ENCODE peak calls at places on chromosomes 16 and 17, in seven cellular contexts. O is 8988T; G is right atrium auricular region; B is aorta; N is IMR-90; Q is stimulated activated CD4-positive, alpha-beta T cell treated with anti-CD3 and anti-CD28 coated beads, Interleukin-12 subunit alpha, Interleukin-12 subunit beta, amount 100 ng/mL, for 4 hours; H is astrocyte of the cerebellum. A is an unnamed sample.

GRCh38 chr17:75240394-75241142 is 20.8 kb downstream of the GGA3 start:
- DNase-seq in Q (peak), N (peak), H (no peak), O (peak), G (no peak), B (no peak), A (peak)

GRCh38 chr16:51592013-51592501 is 441.0 kb upstream of the SALL1 start:
- DNase-seq in Q (no peak), G (no peak), N (no peak), H (no peak), O (no peak), B (no peak), A (no peak)

GRCh38 chr17:64225410-64225809 is 37.6 kb downstream of the TEX2 start:
- DNase-seq in Q (no peak), G (no peak), B (no peak), H (no peak), N (no peak), O (no peak), A (no peak)

GRCh38 chr17:67421869-67422273 is 44.8 kb downstream of the PITPNC1 start:
- DNase-seq in B (no peak), Q (no peak), G (no peak), H (peak), O (peak), N (peak), A (no peak)

GRCh38 chr16:3819741-3820724 is 60.5 kb downstream of the CREBBP start:
- DNase-seq in B (no peak), H (peak), G (no peak), O (peak), Q (no peak), N (peak), A (no peak)

GRCh38 chr16:19085679-19086200 is 18.3 kb downstream of the COQ7 start:
- DNase-seq in N (no peak), H (no peak), B (no peak), O (no peak), Q (no peak), G (no peak), A (peak)

GRCh38 chr16:24151482-24151939 is 104.6 kb upstream of the CACNG3 start:
- DNase-seq in B (no peak), H (no peak), O (no peak), G (no peak), N (peak), Q (no peak), A (peak)

GRCh38 chr16:75266738-75267630 is 15.6 kb upstream of the BCAR1 start:
- DNase-seq in G (no peak), Q (no peak), B (peak), O (peak), H (no peak), N (no peak), A (no peak)

GRCh38 chr16:762049-762513 is 1.5 kb downstream of the MSLN start:
- DNase-seq in B (no peak), N (no peak), Q (no peak), H (no peak), O (no peak), G (no peak), A (no peak)

GRCh38 chr17:31074772-31075538 is 19.8 kb upstream of the NF1 start:
- DNase-seq in Q (no peak), H (peak), N (peak), B (no peak), O (no peak), G (no peak), A (peak)

GRCh38 chr16:4008116-4008515 is 108.1 kb downstream of the ADCY9 start:
- DNase-seq in G (no peak), O (no peak), Q (no peak), B (no peak), H (no peak), N (no peak), A (no peak)

GRCh38 chr16:84829168-84829965 is 9.6 kb downstream of the CRISPLD2 start:
- DNase-seq in H (peak), Q (no peak), O (no peak), G (no peak), N (peak), B (no peak), A (no peak)